ENCODE peak calls at places on chromosomes 5 and 9, in five cellular contexts. C is hepatocyte, S is GM23338, G is heart right ventricle, X is A549. N is an unnamed sample.

GRCh38 chr9:112059145-112059979 is 115.7 kb downstream of the SUSD1 start:
- DNase-seq in C (peak; percentile 65), S (no peak), G (no peak), X (peak; percentile 89), N (peak; percentile 57)

GRCh38 chr9:102779341-102779740 is 215.8 kb upstream of the CYLC2 start:
- DNase-seq in C (no peak), S (no peak), G (no peak), X (no peak), N (peak; percentile 26)

GRCh38 chr9:129312251-129312650 is 134.2 kb upstream of the IER5L start:
- DNase-seq in C (no peak), S (no peak), G (no peak), X (no peak), N (no peak)

GRCh38 chr9:38437193-38437823 is 13.1 kb upstream of the IGFBPL1 start:
- DNase-seq in C (peak; percentile 68), S (no peak), G (no peak), X (peak; percentile 79), N (peak; percentile 37)

GRCh38 chr9:111896942-111897830 is 572 bp downstream of the UGCG start:
- DNase-seq in C (peak; percentile 83), S (peak; percentile 72), G (peak; percentile 69), X (peak; percentile 49), N (peak; percentile 56)

GRCh38 chr5:136799806-136800372 is 434.5 kb upstream of the TRPC7 start:
- DNase-seq in C (no peak), S (peak; percentile 29), G (no peak), X (no peak), N (no peak)

GRCh38 chr5:59001154-59001553 is 418.3 kb downstream of the RAB3C start:
- DNase-seq in C (no peak), S (no peak), G (no peak), X (no peak), N (no peak)

GRCh38 chr5:157212307-157212706 is 31.7 kb downstream of the ITK start:
- DNase-seq in C (no peak), S (no peak), G (no peak), X (no peak), N (no peak)

GRCh38 chr5:40689442-40689841 is 9.7 kb downstream of the PTGER4 start:
- DNase-seq in C (peak; percentile 68), S (no peak), G (no peak), X (peak; percentile 86), N (peak; percentile 87)

GRCh38 chr9:113536483-113537226 is 73.1 kb downstream of the RGS3 start:
- DNase-seq in C (no peak), S (no peak), G (peak; percentile 83), X (no peak), N (no peak)

GRCh38 chr5:139363937-139364336 is 19.2 kb downstream of the SLC23A1 start:
- DNase-seq in C (no peak), S (no peak), G (no peak), X (no peak), N (no peak)

GRCh38 chr5:78757269-78758053 is 108.9 kb upstream of the LHFPL2 start:
- DNase-seq in C (peak; percentile 66), S (no peak), G (no peak), X (peak; percentile 42), N (no peak)

GRCh38 chr9:70013598-70014196 is 30.0 kb upstream of the MAMDC2 start:
- DNase-seq in C (peak; percentile 31), S (peak; percentile 8), G (no peak), X (no peak), N (peak; percentile 64)

GRCh38 chr5:18761801-18762200 is 1127.5 kb downstream of the TAF11L14 start:
- DNase-seq in C (no peak), S (no peak), G (no peak), X (no peak), N (peak; percentile 10)

GRCh38 chr5:68134033-68134668 is 81.4 kb upstream of the PIK3R1 start:
- DNase-seq in C (peak; percentile 9), S (peak; percentile 62), G (no peak), X (no peak), N (peak; percentile 16)

GRCh38 chr9:70159630-70160029 is 99.1 kb upstream of the SMC5 start:
- DNase-seq in C (no peak), S (no peak), G (no peak), X (no peak), N (no peak)

GRCh38 chr9:129835860-129836223 is 584 bp downstream of the USP20 start:
- DNase-seq in C (no peak), S (peak; percentile 52), G (no peak), X (no peak), N (peak; percentile 42)

GRCh38 chr9:37667706-37668672 is 17.2 kb downstream of the FRMPD1 start:
- DNase-seq in C (no peak), S (peak; percentile 87), G (no peak), X (no peak), N (no peak)

GRCh38 chr5:80181618-80182211 is 74.1 kb downstream of the SERINC5 start:
- DNase-seq in C (peak; percentile 73), S (no peak), G (no peak), X (peak; percentile 64), N (peak; percentile 68)

GRCh38 chr5:2722901-2723300 is 28.6 kb downstream of the IRX2 start:
- DNase-seq in C (no peak), S (no peak), G (no peak), X (no peak), N (no peak)

GRCh38 chr5:83922699-83923098 is 202.0 kb upstream of the HAPLN1 start:
- DNase-seq in C (no peak), S (no peak), G (no peak), X (no peak), N (no peak)

GRCh38 chr9:16131269-16131668 is 578.4 kb downstream of the CCDC171 start:
- DNase-seq in C (no peak), S (peak; percentile 56), G (no peak), X (peak; percentile 26), N (no peak)

GRCh38 chr9:100477221-100477620 is 4.3 kb downstream of the TMEFF1 start:
- DNase-seq in C (no peak), S (no peak), G (no peak), X (no peak), N (no peak)

GRCh38 chr5:135072357-135073247 is 38.6 kb upstream of the PITX1 start:
- DNase-seq in C (no peak), S (peak; percentile 72), G (no peak), X (no peak), N (no peak)

GRCh38 chr5:124154714-124155113 is 591.7 kb downstream of the ZNF608 start:
- DNase-seq in C (no peak), S (peak; percentile 7), G (no peak), X (no peak), N (no peak)

GRCh38 chr9:20040991-20041606 is 252.3 kb upstream of the SLC24A2 start:
- DNase-seq in C (no peak), S (no peak), G (no peak), X (no peak), N (no peak)

GRCh38 chr9:122058051-122058450 is 35.1 kb downstream of the TTLL11 start:
- DNase-seq in C (no peak), S (no peak), G (no peak), X (no peak), N (no peak)

GRCh38 chr5:133775584-133776304 is 163.4 kb upstream of the FSTL4 start:
- DNase-seq in C (no peak), S (no peak), G (no peak), X (no peak), N (no peak)

GRCh38 chr9:120873512-120873911 is 3.5 kb downstream of the PHF19 start:
- DNase-seq in C (peak; percentile 81), S (peak; percentile 97), G (no peak), X (peak; percentile 73), N (peak; percentile 97)

DNA sequence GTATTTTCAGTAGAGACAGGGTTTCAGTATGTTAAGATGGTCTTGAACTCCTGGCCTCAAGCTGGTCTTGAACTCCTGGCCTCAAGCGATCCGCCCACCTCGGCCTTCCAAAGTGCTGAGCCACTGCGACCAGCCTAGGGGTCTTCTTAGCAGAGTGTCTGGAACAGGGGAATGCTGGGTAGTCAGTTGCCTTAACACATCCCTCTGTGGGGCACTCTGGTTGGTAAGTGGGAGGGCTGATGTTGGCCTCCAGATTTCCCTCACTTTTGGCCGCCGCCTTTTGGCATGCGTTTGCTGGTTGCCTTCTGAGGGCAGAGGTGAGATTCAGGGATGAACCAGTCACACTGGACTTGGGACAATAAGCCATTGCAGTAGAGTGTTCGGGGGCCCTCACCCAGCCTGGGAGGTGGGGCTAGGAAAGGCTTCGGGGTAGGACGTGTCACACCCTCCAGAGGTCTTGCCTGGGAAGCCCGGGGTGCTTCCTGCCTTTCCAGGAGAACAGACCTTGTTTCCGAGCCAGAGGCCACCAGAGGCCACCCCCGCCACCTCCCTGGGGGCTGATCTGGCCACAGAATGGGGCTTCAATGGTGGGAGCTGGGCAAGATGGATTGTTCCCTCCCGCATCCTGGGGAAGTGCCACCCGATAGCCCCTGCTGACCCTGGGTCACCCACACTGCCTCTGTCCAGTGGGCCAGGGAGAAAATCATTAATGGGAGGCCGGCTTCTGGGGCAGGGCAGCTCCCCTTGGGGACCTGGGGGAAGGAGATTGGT is 13.3 kb downstream of the FGF18 start:
- DNase-seq in C (no peak), S (no peak), G (no peak), X (no peak), N (no peak)
- H3K27ac ChIP-seq in C (no peak overlapping the region), S (no peak overlapping the region), G (peak overlapping the region; percentile 19), X (no peak overlapping the region), N (no peak overlapping the region)

DNA sequence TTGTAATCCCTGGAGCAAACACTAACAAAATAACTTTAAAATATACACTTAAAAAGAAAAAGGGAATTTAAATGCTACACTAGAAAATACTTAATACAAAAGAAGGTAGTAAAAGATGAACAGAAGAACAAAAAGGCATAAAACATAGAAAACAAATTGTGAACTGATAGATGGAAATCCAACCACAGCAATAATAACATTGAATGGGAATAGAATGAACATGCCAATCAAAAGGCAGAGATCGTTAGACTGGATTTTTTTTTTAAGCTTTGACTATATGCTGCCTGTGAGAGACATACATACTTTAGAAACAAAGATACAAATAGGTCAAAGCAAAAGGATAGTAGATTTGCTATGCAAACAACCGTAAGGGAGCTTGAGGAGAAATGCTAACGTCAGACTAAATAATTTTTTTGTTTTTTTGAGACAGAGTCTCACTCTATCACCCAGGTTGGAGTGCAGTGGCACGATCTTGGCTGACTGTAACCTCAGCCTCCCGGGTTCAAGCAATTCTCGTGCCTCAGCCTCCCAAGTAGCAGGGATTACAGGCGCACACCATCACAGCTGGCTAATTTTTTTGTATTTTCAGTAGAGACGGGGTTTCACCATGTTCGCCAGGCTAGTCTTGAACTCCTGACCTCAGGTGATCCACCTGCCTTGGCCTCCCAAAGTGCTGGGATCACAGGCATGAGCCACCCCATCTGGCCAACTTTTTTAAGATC is 6.5 kb downstream of the ABO start:
- DNase-seq in C (no peak), S (no peak), G (no peak), X (no peak), N (no peak)
- H3K27ac ChIP-seq in C (peak overlapping the region; percentile 42), S (no peak overlapping the region), G (no peak overlapping the region), X (no peak overlapping the region), N (no peak overlapping the region)

DNA sequence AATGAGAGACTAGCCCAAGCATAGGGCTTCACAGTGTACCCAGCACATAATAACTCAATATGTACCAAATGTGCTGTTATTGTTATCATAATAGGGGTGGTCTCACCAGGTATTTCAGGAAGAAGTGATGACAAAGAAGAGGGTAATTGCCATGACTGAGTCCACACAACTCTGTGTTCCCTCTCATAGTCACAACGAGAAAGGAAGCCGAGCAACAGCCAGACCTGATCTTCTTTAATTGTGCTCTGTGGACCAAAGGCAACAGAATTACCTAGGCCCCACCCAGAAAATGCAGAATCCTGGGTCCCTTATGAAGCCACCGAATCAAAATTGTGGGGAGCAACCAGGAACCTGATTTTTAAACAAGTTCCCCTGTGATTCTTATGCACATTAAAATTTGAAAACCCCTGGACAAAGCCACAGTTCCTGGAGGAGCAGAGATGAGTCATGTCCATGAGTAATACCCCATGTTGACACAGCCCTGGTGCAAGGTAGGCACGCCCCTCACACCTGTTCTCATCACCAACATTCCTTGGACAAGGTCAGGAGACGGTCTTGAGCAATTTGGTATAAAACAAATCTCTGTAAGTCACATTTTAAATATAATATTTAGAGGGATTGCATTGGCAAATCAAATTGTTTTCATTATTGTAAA is 5.2 kb downstream of the FGF1 start:
- DNase-seq in C (peak; percentile 85), S (no peak), G (no peak), X (peak; percentile 75), N (peak; percentile 98)
- H3K27ac ChIP-seq in C (peak overlapping the region; percentile 95), S (no peak overlapping the region), G (no peak overlapping the region), X (peak overlapping the region; percentile 69), N (peak overlapping the region; percentile 92)

GRCh38 chr5:177539411-177539810 is 15.0 kb downstream of the FAM193B start:
- DNase-seq in C (no peak), S (no peak), G (no peak), X (no peak), N (no peak)
- H3K27ac ChIP-seq in C (no peak overlapping the region), S (no peak overlapping the region), G (peak overlapping the region; percentile 69), X (no peak overlapping the region), N (no peak overlapping the region)